ENCODE peak calls at places on chromosomes 11 and 22, in five cellular contexts. One of them, this sample, is unnamed.

GRCh38 chr22:41915035-41915782 is at the start of gene SHISA8:
- DNase-seq in heart left ventricle: peak; percentile 52
- DNase-seq in AG04449: no peak
- DNase-seq in CD8-positive, alpha-beta T cell: peak; percentile 49
- DNase-seq in hepatocyte: peak; percentile 80
- DNase-seq in this sample: no peak

GRCh38 chr22:41290262-41291221 is 4.6 kb upstream of the RANGAP1 start:
- DNase-seq in heart left ventricle: no peak
- DNase-seq in AG04449: peak; percentile 63
- DNase-seq in CD8-positive, alpha-beta T cell: no peak
- DNase-seq in hepatocyte: no peak
- DNase-seq in this sample: peak; percentile 87

GRCh38 chr22:28155808-28156207 is 236.8 kb upstream of the PITPNB start:
- DNase-seq in heart left ventricle: no peak
- DNase-seq in AG04449: no peak
- DNase-seq in CD8-positive, alpha-beta T cell: no peak
- DNase-seq in hepatocyte: no peak
- DNase-seq in this sample: no peak

GRCh38 chr11:83545494-83545893 is 259.3 kb upstream of the CCDC90B start:
- DNase-seq in heart left ventricle: no peak
- DNase-seq in AG04449: no peak
- DNase-seq in CD8-positive, alpha-beta T cell: no peak
- DNase-seq in hepatocyte: no peak
- DNase-seq in this sample: no peak

GRCh38 chr11:36467913-36468312 is 42.2 kb downstream of the TRAF6 start:
- DNase-seq in heart left ventricle: no peak
- DNase-seq in AG04449: no peak
- DNase-seq in CD8-positive, alpha-beta T cell: no peak
- DNase-seq in hepatocyte: no peak
- DNase-seq in this sample: no peak

GRCh38 chr11:65536412-65537295 is 11.8 kb downstream of the SCYL1 start:
- DNase-seq in heart left ventricle: no peak
- DNase-seq in AG04449: no peak
- DNase-seq in CD8-positive, alpha-beta T cell: no peak
- DNase-seq in hepatocyte: no peak
- DNase-seq in this sample: no peak

GRCh38 chr11:67418476-67419281 is 3.2 kb downstream of the CARNS1 start:
- DNase-seq in heart left ventricle: peak; percentile 80
- DNase-seq in AG04449: no peak
- DNase-seq in CD8-positive, alpha-beta T cell: no peak
- DNase-seq in hepatocyte: no peak
- DNase-seq in this sample: no peak

GRCh38 chr22:28116261-28116673 is 197.2 kb upstream of the PITPNB start:
- DNase-seq in heart left ventricle: peak; percentile 55
- DNase-seq in AG04449: peak; percentile 58
- DNase-seq in CD8-positive, alpha-beta T cell: no peak
- DNase-seq in hepatocyte: peak; percentile 34
- DNase-seq in this sample: peak; percentile 86

GRCh38 chr11:16800382-16800781 is 61.9 kb downstream of the C11orf58 start:
- DNase-seq in heart left ventricle: no peak
- DNase-seq in AG04449: no peak
- DNase-seq in CD8-positive, alpha-beta T cell: no peak
- DNase-seq in hepatocyte: no peak
- DNase-seq in this sample: no peak

GRCh38 chr11:16252373-16252772 is 104.0 kb downstream of the SOX6 start:
- DNase-seq in heart left ventricle: no peak
- DNase-seq in AG04449: no peak
- DNase-seq in CD8-positive, alpha-beta T cell: no peak
- DNase-seq in hepatocyte: peak; percentile 19
- DNase-seq in this sample: peak; percentile 16

GRCh38 chr22:28299760-28300159 is 379.9 kb downstream of the TTC28 start:
- DNase-seq in heart left ventricle: peak; percentile 28
- DNase-seq in AG04449: no peak
- DNase-seq in CD8-positive, alpha-beta T cell: no peak
- DNase-seq in hepatocyte: peak; percentile 30
- DNase-seq in this sample: no peak

GRCh38 chr22:40401532-40401931 is 31.1 kb downstream of the SGSM3 start:
- DNase-seq in heart left ventricle: no peak
- DNase-seq in AG04449: no peak
- DNase-seq in CD8-positive, alpha-beta T cell: peak; percentile 49
- DNase-seq in hepatocyte: no peak
- DNase-seq in this sample: no peak

GRCh38 chr11:60700689-60701508 is 1.5 kb downstream of the MS4A8 start:
- DNase-seq in heart left ventricle: no peak
- DNase-seq in AG04449: no peak
- DNase-seq in CD8-positive, alpha-beta T cell: no peak
- DNase-seq in hepatocyte: peak; percentile 41
- DNase-seq in this sample: no peak

GRCh38 chr11:69521461-69521860 is 40.0 kb downstream of the LINC01488 start:
- DNase-seq in heart left ventricle: no peak
- DNase-seq in AG04449: no peak
- DNase-seq in CD8-positive, alpha-beta T cell: no peak
- DNase-seq in hepatocyte: no peak
- DNase-seq in this sample: no peak

GRCh38 chr11:117876049-117876340 is 463 bp downstream of the FXYD6 start:
- DNase-seq in heart left ventricle: no peak
- DNase-seq in AG04449: no peak
- DNase-seq in CD8-positive, alpha-beta T cell: no peak
- DNase-seq in hepatocyte: no peak
- DNase-seq in this sample: no peak

GRCh38 chr11:86156397-86156977 is 87.6 kb upstream of the PICALM start:
- DNase-seq in heart left ventricle: no peak
- DNase-seq in AG04449: no peak
- DNase-seq in CD8-positive, alpha-beta T cell: no peak
- DNase-seq in hepatocyte: no peak
- DNase-seq in this sample: no peak

GRCh38 chr11:65382036-65382803 is at the start of gene SLC25A45:
- DNase-seq in heart left ventricle: peak; percentile 95
- DNase-seq in AG04449: peak; percentile 95
- DNase-seq in CD8-positive, alpha-beta T cell: peak; percentile 87
- DNase-seq in hepatocyte: peak; percentile 97
- DNase-seq in this sample: peak; percentile 98

GRCh38 chr22:50191041-50191740 is 5.5 kb downstream of the TRABD start:
- DNase-seq in heart left ventricle: peak; percentile 62
- DNase-seq in AG04449: no peak
- DNase-seq in CD8-positive, alpha-beta T cell: peak; percentile 74
- DNase-seq in hepatocyte: no peak
- DNase-seq in this sample: no peak

GRCh38 chr11:106399075-106399500 is 321.6 kb downstream of the AASDHPPT start:
- DNase-seq in heart left ventricle: peak; percentile 45
- DNase-seq in AG04449: peak; percentile 99
- DNase-seq in CD8-positive, alpha-beta T cell: no peak
- DNase-seq in hepatocyte: peak; percentile 74
- DNase-seq in this sample: peak; percentile 99

GRCh38 chr22:46686221-46686872 is 51.7 kb downstream of the CERK start:
- DNase-seq in heart left ventricle: peak; percentile 79
- DNase-seq in AG04449: no peak
- DNase-seq in CD8-positive, alpha-beta T cell: no peak
- DNase-seq in hepatocyte: no peak
- DNase-seq in this sample: no peak
- TF ChIP-seq CTCF in heart left ventricle: no peak
- TF ChIP-seq CTCF in AG04449: no peak
- TF ChIP-seq CTCF in CD8-positive, alpha-beta T cell: no peak
- TF ChIP-seq CTCF in hepatocyte: no peak
- TF ChIP-seq CTCF in this sample: no peak

GRCh38 chr11:96050435-96051182 is 126.7 kb upstream of the MTMR2 start:
- DNase-seq in heart left ventricle: no peak
- DNase-seq in AG04449: no peak
- DNase-seq in CD8-positive, alpha-beta T cell: no peak
- DNase-seq in hepatocyte: peak; percentile 78
- DNase-seq in this sample: peak; percentile 78
- TF ChIP-seq CTCF in heart left ventricle: no peak
- TF ChIP-seq CTCF in AG04449: no peak
- TF ChIP-seq CTCF in CD8-positive, alpha-beta T cell: no peak
- TF ChIP-seq CTCF in hepatocyte: no peak
- TF ChIP-seq CTCF in this sample: peak; percentile 50

GRCh38 chr11:129352627-129353026 is 23.0 kb upstream of the BARX2 start:
- DNase-seq in heart left ventricle: no peak
- DNase-seq in AG04449: no peak
- DNase-seq in CD8-positive, alpha-beta T cell: no peak
- DNase-seq in hepatocyte: no peak
- DNase-seq in this sample: no peak
- TF ChIP-seq CTCF in heart left ventricle: no peak
- TF ChIP-seq CTCF in AG04449: no peak
- TF ChIP-seq CTCF in CD8-positive, alpha-beta T cell: no peak
- TF ChIP-seq CTCF in hepatocyte: no peak
- TF ChIP-seq CTCF in this sample: no peak

GRCh38 chr11:5818245-5818865 is 9.6 kb downstream of the OR52N2 start:
- DNase-seq in heart left ventricle: no peak
- DNase-seq in AG04449: no peak
- DNase-seq in CD8-positive, alpha-beta T cell: no peak
- DNase-seq in hepatocyte: no peak
- DNase-seq in this sample: no peak
- TF ChIP-seq CTCF in heart left ventricle: no peak
- TF ChIP-seq CTCF in AG04449: no peak
- TF ChIP-seq CTCF in CD8-positive, alpha-beta T cell: no peak
- TF ChIP-seq CTCF in hepatocyte: no peak
- TF ChIP-seq CTCF in this sample: no peak

GRCh38 chr11:29957406-29957805 is 59.4 kb downstream of the KCNA4 start:
- DNase-seq in heart left ventricle: no peak
- DNase-seq in AG04449: no peak
- DNase-seq in CD8-positive, alpha-beta T cell: no peak
- DNase-seq in hepatocyte: no peak
- DNase-seq in this sample: no peak

GRCh38 chr11:29959488-29959887 is 57.3 kb downstream of the KCNA4 start:
- DNase-seq in heart left ventricle: no peak
- DNase-seq in AG04449: no peak
- DNase-seq in CD8-positive, alpha-beta T cell: no peak
- DNase-seq in hepatocyte: no peak
- DNase-seq in this sample: no peak

GRCh38 chr11:29963796-29964195 is 53.0 kb downstream of the KCNA4 start:
- DNase-seq in heart left ventricle: no peak
- DNase-seq in AG04449: no peak
- DNase-seq in CD8-positive, alpha-beta T cell: no peak
- DNase-seq in hepatocyte: no peak
- DNase-seq in this sample: no peak

GRCh38 chr11:29963068-29963467 is 53.8 kb downstream of the KCNA4 start:
- DNase-seq in heart left ventricle: no peak
- DNase-seq in AG04449: no peak
- DNase-seq in CD8-positive, alpha-beta T cell: no peak
- DNase-seq in hepatocyte: no peak
- DNase-seq in this sample: no peak

GRCh38 chr11:29962243-29962642 is 54.6 kb downstream of the KCNA4 start:
- DNase-seq in heart left ventricle: no peak
- DNase-seq in AG04449: no peak
- DNase-seq in CD8-positive, alpha-beta T cell: no peak
- DNase-seq in hepatocyte: peak; percentile 7
- DNase-seq in this sample: no peak
- TF ChIP-seq CTCF in heart left ventricle: peak; percentile 8
- TF ChIP-seq CTCF in AG04449: no peak
- TF ChIP-seq CTCF in CD8-positive, alpha-beta T cell: no peak
- TF ChIP-seq CTCF in hepatocyte: no peak
- TF ChIP-seq CTCF in this sample: peak; percentile 51

GRCh38 chr11:113114452-113115027 is 153.3 kb downstream of the NCAM1 start:
- DNase-seq in heart left ventricle: peak; percentile 67
- DNase-seq in AG04449: peak; percentile 5
- DNase-seq in CD8-positive, alpha-beta T cell: no peak
- DNase-seq in hepatocyte: peak; percentile 79
- DNase-seq in this sample: peak; percentile 19
- TF ChIP-seq CTCF in heart left ventricle: peak; percentile 68
- TF ChIP-seq CTCF in AG04449: peak; percentile 77
- TF ChIP-seq CTCF in CD8-positive, alpha-beta T cell: no peak
- TF ChIP-seq CTCF in hepatocyte: peak; percentile 78
- TF ChIP-seq CTCF in this sample: peak; percentile 55

GRCh38 chr11:89498845-89499448 is 7.8 kb upstream of the NOX4 start:
- DNase-seq in heart left ventricle: no peak
- DNase-seq in AG04449: no peak
- DNase-seq in CD8-positive, alpha-beta T cell: no peak
- DNase-seq in hepatocyte: no peak
- DNase-seq in this sample: no peak
- TF ChIP-seq CTCF in heart left ventricle: no peak
- TF ChIP-seq CTCF in AG04449: no peak
- TF ChIP-seq CTCF in CD8-positive, alpha-beta T cell: no peak
- TF ChIP-seq CTCF in hepatocyte: peak; percentile 7
- TF ChIP-seq CTCF in this sample: peak; percentile 51

GRCh38 chr22:36101756-36102155 is 58.8 kb downstream of the APOL3 start:
- DNase-seq in heart left ventricle: no peak
- DNase-seq in AG04449: no peak
- DNase-seq in CD8-positive, alpha-beta T cell: no peak
- DNase-seq in hepatocyte: no peak
- DNase-seq in this sample: no peak
- TF ChIP-seq CTCF in heart left ventricle: no peak
- TF ChIP-seq CTCF in AG04449: no peak
- TF ChIP-seq CTCF in CD8-positive, alpha-beta T cell: no peak
- TF ChIP-seq CTCF in hepatocyte: no peak
- TF ChIP-seq CTCF in this sample: no peak

GRCh38 chr22:30821381-30821780 is 126.7 kb downstream of the OSBP2 start:
- DNase-seq in heart left ventricle: no peak
- DNase-seq in AG04449: no peak
- DNase-seq in CD8-positive, alpha-beta T cell: no peak
- DNase-seq in hepatocyte: no peak
- DNase-seq in this sample: no peak

GRCh38 chr22:30813936-30814335 is 119.3 kb downstream of the OSBP2 start:
- DNase-seq in heart left ventricle: no peak
- DNase-seq in AG04449: no peak
- DNase-seq in CD8-positive, alpha-beta T cell: no peak
- DNase-seq in hepatocyte: no peak
- DNase-seq in this sample: no peak

GRCh38 chr22:30821863-30822215 is 127.2 kb downstream of the OSBP2 start:
- DNase-seq in heart left ventricle: no peak
- DNase-seq in AG04449: no peak
- DNase-seq in CD8-positive, alpha-beta T cell: no peak
- DNase-seq in hepatocyte: no peak
- DNase-seq in this sample: no peak

GRCh38 chr22:30816413-30816812 is 121.7 kb downstream of the OSBP2 start:
- DNase-seq in heart left ventricle: no peak
- DNase-seq in AG04449: no peak
- DNase-seq in CD8-positive, alpha-beta T cell: no peak
- DNase-seq in hepatocyte: no peak
- DNase-seq in this sample: no peak
- TF ChIP-seq CTCF in heart left ventricle: no peak
- TF ChIP-seq CTCF in AG04449: no peak
- TF ChIP-seq CTCF in CD8-positive, alpha-beta T cell: no peak
- TF ChIP-seq CTCF in hepatocyte: no peak
- TF ChIP-seq CTCF in this sample: peak; percentile 43

GRCh38 chr11:43278302-43278956 is 33.4 kb upstream of the API5 start:
- DNase-seq in heart left ventricle: no peak
- DNase-seq in AG04449: no peak
- DNase-seq in CD8-positive, alpha-beta T cell: no peak
- DNase-seq in hepatocyte: peak; percentile 45
- DNase-seq in this sample: no peak

GRCh38 chr11:43285826-43286225 is 26.0 kb upstream of the API5 start:
- DNase-seq in heart left ventricle: no peak
- DNase-seq in AG04449: no peak
- DNase-seq in CD8-positive, alpha-beta T cell: no peak
- DNase-seq in hepatocyte: no peak
- DNase-seq in this sample: no peak

GRCh38 chr11:43282607-43283440 is 29.0 kb upstream of the API5 start:
- DNase-seq in heart left ventricle: no peak
- DNase-seq in AG04449: no peak
- DNase-seq in CD8-positive, alpha-beta T cell: peak; percentile 8
- DNase-seq in hepatocyte: peak; percentile 71
- DNase-seq in this sample: peak; percentile 2
- TF ChIP-seq CTCF in heart left ventricle: peak; percentile 92
- TF ChIP-seq CTCF in AG04449: peak; percentile 80
- TF ChIP-seq CTCF in CD8-positive, alpha-beta T cell: peak; percentile 79
- TF ChIP-seq CTCF in hepatocyte: peak; percentile 98
- TF ChIP-seq CTCF in this sample: peak; percentile 95

This sample was measured in HFFc6.